ENCODE peak calls at places on chromosomes 4 and X, in seven cellular contexts. R is endothelial cell of umbilical vein, G is breast epithelium, L is heart left ventricle, K is esophagus squamous epithelium, A is A549, D is stomach. S is an unnamed sample.

GRCh38 chr4:96786306-96786705 is 946.4 kb downstream of the PDHA2 start:
- DNase-seq in R (no peak), G (no peak), L (no peak), K (no peak), A (no peak), D (no peak), S (no peak)

GRCh38 chrX:11952176-11952720 is 186.0 kb upstream of the FRMPD4 start:
- DNase-seq in R (no peak), G (no peak), L (peak), K (no peak), A (no peak), D (no peak), S (no peak)

GRCh38 chr4:6446538-6447451 is 25.6 kb downstream of the PPP2R2C start:
- DNase-seq in R (no peak), G (no peak), L (peak), K (no peak), A (no peak), D (peak), S (peak)

GRCh38 chr4:76779740-76780459 is 118.0 kb downstream of the SOWAHB start:
- DNase-seq in R (peak), G (no peak), L (no peak), K (no peak), A (no peak), D (no peak), S (no peak)

GRCh38 chr4:130043796-130044195 is 947.8 kb downstream of the C4orf33 start:
- DNase-seq in R (peak), G (no peak), L (no peak), K (no peak), A (peak), D (no peak), S (no peak)

GRCh38 chrX:17470136-17470535 is 95.1 kb downstream of the NHS start:
- DNase-seq in R (no peak), G (no peak), L (no peak), K (no peak), A (no peak), D (no peak), S (peak)

GRCh38 chr4:77599378-77599777 is 6.2 kb upstream of the CXCL13 start:
- DNase-seq in R (peak), G (no peak), L (no peak), K (no peak), A (peak), D (peak), S (no peak)

GRCh38 chr4:8044699-8045098 is 105.0 kb upstream of the AFAP1 start:
- DNase-seq in R (no peak), G (no peak), L (no peak), K (no peak), A (no peak), D (no peak), S (no peak)

GRCh38 chr4:54400188-54400587 is 171.1 kb downstream of the PDGFRA start:
- DNase-seq in R (no peak), G (no peak), L (no peak), K (no peak), A (no peak), D (no peak), S (no peak)

GRCh38 chrX:103446665-103447302 is 70.4 kb downstream of the BEX3 start:
- DNase-seq in R (no peak), G (no peak), L (no peak), K (no peak), A (no peak), D (no peak), S (no peak)

GRCh38 chr4:100424376-100424775 is 93.4 kb downstream of the EMCN start:
- DNase-seq in R (no peak), G (no peak), L (no peak), K (no peak), A (no peak), D (no peak), S (no peak)

GRCh38 chr4:8914461-8915171 is 43.0 kb upstream of the HMX1 start:
- DNase-seq in R (no peak), G (peak), L (no peak), K (no peak), A (no peak), D (peak), S (peak)

GRCh38 chr4:833156-833555 is 7.2 kb upstream of the CPLX1 start:
- DNase-seq in R (no peak), G (no peak), L (no peak), K (no peak), A (no peak), D (no peak), S (no peak)

GRCh38 chr4:185903205-185903604 is 91.2 kb upstream of the SORBS2 start:
- DNase-seq in R (no peak), G (no peak), L (no peak), K (no peak), A (no peak), D (no peak), S (no peak)

GRCh38 chr4:48047421-48047844 is 30.9 kb downstream of the NIPAL1 start:
- DNase-seq in R (no peak), G (no peak), L (peak), K (no peak), A (no peak), D (peak), S (no peak)

GRCh38 chr4:6548201-6548881 is 26.6 kb upstream of the MAN2B2 start:
- DNase-seq in R (peak), G (no peak), L (peak), K (no peak), A (peak), D (no peak), S (no peak)

GRCh38 chrX:41923257-41923924 is at the start of gene CASK:
- DNase-seq in R (peak), G (peak), L (peak), K (peak), A (peak), D (peak), S (peak)
- TF ChIP-seq POLR2A in R (no peak), G (no peak), L (peak), K (no peak), A (peak), D (no peak), S (peak)

GRCh38 chr4:112125416-112125815 is 19.8 kb upstream of the FAM241A start:
- DNase-seq in R (no peak), G (no peak), L (no peak), K (no peak), A (no peak), D (no peak), S (no peak)

GRCh38 chr4:112130903-112131302 is 14.4 kb upstream of the FAM241A start:
- DNase-seq in R (peak), G (no peak), L (no peak), K (no peak), A (no peak), D (no peak), S (no peak)

GRCh38 chr4:112127736-112128322 is 17.4 kb upstream of the FAM241A start:
- DNase-seq in R (peak), G (no peak), L (no peak), K (no peak), A (no peak), D (no peak), S (no peak)

GRCh38 chr4:112127048-112127637 is 18.1 kb upstream of the FAM241A start:
- DNase-seq in R (no peak), G (no peak), L (no peak), K (no peak), A (no peak), D (no peak), S (no peak)

DNA sequence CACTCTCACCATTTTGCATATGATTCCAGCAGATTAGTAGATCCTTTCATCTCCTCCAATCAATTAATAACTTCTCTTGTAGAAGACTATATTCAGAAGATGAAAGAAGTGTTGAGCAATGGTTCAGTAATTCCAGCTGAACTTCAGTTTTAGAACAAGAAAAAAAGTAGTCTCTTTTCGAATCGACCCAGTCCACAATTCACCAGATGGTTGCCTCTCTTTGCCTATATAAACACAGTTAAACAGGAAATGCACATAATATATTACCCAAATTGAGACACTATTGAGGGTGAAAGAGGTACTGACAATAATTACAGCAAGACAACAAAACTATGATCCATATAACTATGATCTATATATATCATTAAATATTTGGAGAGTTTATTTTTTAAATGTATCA is 16.8 kb upstream of the FAM241A start:
- DNase-seq in R (no peak), G (no peak), L (no peak), K (no peak), A (no peak), D (no peak), S (no peak)
- H3K4me3 ChIP-seq in R (no peak), G (no peak), L (no peak), K (no peak), A (no peak), D (no peak), S (no peak)

DNA sequence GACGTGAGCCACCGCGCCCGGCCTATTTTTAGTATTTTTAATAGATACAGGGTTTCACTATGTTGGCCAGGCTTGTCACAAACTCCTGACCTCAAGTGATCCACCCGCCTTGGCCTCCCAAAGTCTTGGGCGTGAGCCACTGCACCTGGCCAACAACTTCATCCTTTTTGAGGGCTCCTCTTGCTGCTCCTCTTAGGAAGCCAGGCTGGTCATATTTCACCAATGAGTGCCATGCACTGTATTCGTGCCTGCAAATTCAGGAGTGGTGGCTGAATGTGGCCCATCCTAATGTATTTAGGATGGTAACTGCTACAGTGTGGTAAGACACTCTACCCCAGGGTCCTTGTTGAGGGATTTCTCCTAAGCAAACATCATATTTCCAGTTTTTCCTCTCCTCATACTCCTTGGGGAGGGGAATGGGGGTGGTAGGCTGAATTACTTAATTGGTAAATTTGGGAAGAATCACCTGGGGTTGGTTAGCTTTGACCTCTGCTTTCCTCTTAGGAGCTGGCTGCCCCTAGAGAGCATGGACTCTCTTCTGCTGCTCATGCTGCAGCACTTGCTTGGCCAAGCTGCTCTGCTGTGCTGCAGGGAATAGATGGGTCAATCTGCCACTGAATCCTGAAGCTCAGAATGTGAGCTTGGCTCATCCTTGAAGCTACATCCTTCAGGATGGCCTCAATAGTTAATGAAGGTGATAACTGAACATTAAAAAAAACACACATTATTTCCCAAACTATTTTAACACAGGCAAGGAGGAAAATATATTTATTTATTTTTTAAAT is 167.4 kb downstream of the HS3ST1 start:
- DNase-seq in R (no peak), G (no peak), L (no peak), K (no peak), A (no peak), D (no peak), S (no peak)
- TF ChIP-seq POLR2A in R (no peak), G (no peak), L (no peak), K (no peak), A (no peak), D (no peak), S (no peak)

GRCh38 chrX:47501226-47502071 is 18.4 kb upstream of the ZNF41 start:
- DNase-seq in R (no peak), G (no peak), L (no peak), K (no peak), A (no peak), D (no peak), S (no peak)
- H3K4me3 ChIP-seq in R (no peak), G (no peak), L (no peak), K (no peak), A (no peak), D (no peak), S (no peak)

S was measured in uterus.